ENCODE peak calls at places on chromosomes 13 and 19, in seven cellular contexts. One of them, this sample, is unnamed.

GRCh38 chr19:8663920-8664670 is 33.7 kb downstream of the NFILZ start:
- DNase-seq in activated T-helper 1 cell treated with Interleukin-2 at 50 U/mL for 16 hours: peak
- DNase-seq in central memory CD8-positive, alpha-beta T cell: no peak
- DNase-seq in hepatocyte: no peak
- DNase-seq in memory B cell: no peak
- DNase-seq in progenitor cell of endocrine pancreas: no peak
- DNase-seq in IMR-90: no peak
- DNase-seq in this sample: no peak

GRCh38 chr19:55178781-55179569 is 1.1 kb downstream of the SYT5 start:
- DNase-seq in central memory CD8-positive, alpha-beta T cell: peak
- DNase-seq in IMR-90: peak
- DNase-seq in hepatocyte: peak
- DNase-seq in memory B cell: peak
- DNase-seq in progenitor cell of endocrine pancreas: peak
- DNase-seq in activated T-helper 1 cell treated with Interleukin-2 at 50 U/mL for 16 hours: peak
- DNase-seq in this sample: peak

GRCh38 chr13:34942732-34943674 is 933 bp downstream of the NBEA start:
- DNase-seq in IMR-90: no peak
- DNase-seq in hepatocyte: peak
- DNase-seq in central memory CD8-positive, alpha-beta T cell: no peak
- DNase-seq in memory B cell: no peak
- DNase-seq in progenitor cell of endocrine pancreas: peak
- DNase-seq in activated T-helper 1 cell treated with Interleukin-2 at 50 U/mL for 16 hours: no peak
- DNase-seq in this sample: no peak

GRCh38 chr19:10274589-10274988 is 3.7 kb downstream of the ICAM1 start:
- DNase-seq in hepatocyte: no peak
- DNase-seq in memory B cell: no peak
- DNase-seq in progenitor cell of endocrine pancreas: no peak
- DNase-seq in central memory CD8-positive, alpha-beta T cell: no peak
- DNase-seq in activated T-helper 1 cell treated with Interleukin-2 at 50 U/mL for 16 hours: no peak
- DNase-seq in IMR-90: no peak
- DNase-seq in this sample: no peak

GRCh38 chr19:56162258-56162657 is 13.6 kb upstream of the GALP start:
- DNase-seq in central memory CD8-positive, alpha-beta T cell: no peak
- DNase-seq in IMR-90: peak
- DNase-seq in progenitor cell of endocrine pancreas: no peak
- DNase-seq in hepatocyte: peak
- DNase-seq in memory B cell: no peak
- DNase-seq in activated T-helper 1 cell treated with Interleukin-2 at 50 U/mL for 16 hours: no peak
- DNase-seq in this sample: no peak

GRCh38 chr19:31337007-31337914 is 12.0 kb downstream of the TSHZ3 start:
- DNase-seq in activated T-helper 1 cell treated with Interleukin-2 at 50 U/mL for 16 hours: no peak
- DNase-seq in hepatocyte: no peak
- DNase-seq in IMR-90: no peak
- DNase-seq in memory B cell: no peak
- DNase-seq in central memory CD8-positive, alpha-beta T cell: no peak
- DNase-seq in progenitor cell of endocrine pancreas: no peak
- DNase-seq in this sample: no peak

GRCh38 chr13:113636266-113636963 is 21.6 kb downstream of the ATP4B start:
- DNase-seq in progenitor cell of endocrine pancreas: no peak
- DNase-seq in hepatocyte: no peak
- DNase-seq in central memory CD8-positive, alpha-beta T cell: no peak
- DNase-seq in activated T-helper 1 cell treated with Interleukin-2 at 50 U/mL for 16 hours: no peak
- DNase-seq in IMR-90: no peak
- DNase-seq in memory B cell: no peak
- DNase-seq in this sample: no peak

GRCh38 chr19:55152017-55152416 is 3.0 kb upstream of the TNNT1 start:
- DNase-seq in activated T-helper 1 cell treated with Interleukin-2 at 50 U/mL for 16 hours: no peak
- DNase-seq in progenitor cell of endocrine pancreas: no peak
- DNase-seq in hepatocyte: no peak
- DNase-seq in IMR-90: no peak
- DNase-seq in central memory CD8-positive, alpha-beta T cell: no peak
- DNase-seq in memory B cell: no peak
- DNase-seq in this sample: no peak

GRCh38 chr13:43884221-43884620 is 4.5 kb downstream of the LACC1 start:
- DNase-seq in memory B cell: no peak
- DNase-seq in progenitor cell of endocrine pancreas: no peak
- DNase-seq in hepatocyte: no peak
- DNase-seq in central memory CD8-positive, alpha-beta T cell: no peak
- DNase-seq in activated T-helper 1 cell treated with Interleukin-2 at 50 U/mL for 16 hours: no peak
- DNase-seq in IMR-90: no peak
- DNase-seq in this sample: no peak

GRCh38 chr19:42297034-42297433 is 4.9 kb upstream of the PRR19 start:
- DNase-seq in IMR-90: no peak
- DNase-seq in memory B cell: no peak
- DNase-seq in activated T-helper 1 cell treated with Interleukin-2 at 50 U/mL for 16 hours: no peak
- DNase-seq in hepatocyte: no peak
- DNase-seq in progenitor cell of endocrine pancreas: no peak
- DNase-seq in central memory CD8-positive, alpha-beta T cell: no peak
- DNase-seq in this sample: no peak

GRCh38 chr19:18763674-18764590 is 27.2 kb downstream of the COMP start:
- DNase-seq in IMR-90: peak
- DNase-seq in activated T-helper 1 cell treated with Interleukin-2 at 50 U/mL for 16 hours: no peak
- DNase-seq in hepatocyte: no peak
- DNase-seq in central memory CD8-positive, alpha-beta T cell: no peak
- DNase-seq in progenitor cell of endocrine pancreas: no peak
- DNase-seq in memory B cell: no peak
- DNase-seq in this sample: no peak

GRCh38 chr13:80716610-80717081 is 375.7 kb upstream of the SPRY2 start:
- DNase-seq in central memory CD8-positive, alpha-beta T cell: no peak
- DNase-seq in hepatocyte: peak
- DNase-seq in activated T-helper 1 cell treated with Interleukin-2 at 50 U/mL for 16 hours: no peak
- DNase-seq in IMR-90: no peak
- DNase-seq in memory B cell: no peak
- DNase-seq in progenitor cell of endocrine pancreas: no peak
- DNase-seq in this sample: no peak

GRCh38 chr19:3270908-3271307 is 46.4 kb downstream of the CELF5 start:
- DNase-seq in progenitor cell of endocrine pancreas: no peak
- DNase-seq in central memory CD8-positive, alpha-beta T cell: no peak
- DNase-seq in activated T-helper 1 cell treated with Interleukin-2 at 50 U/mL for 16 hours: peak
- DNase-seq in IMR-90: peak
- DNase-seq in hepatocyte: peak
- DNase-seq in memory B cell: no peak
- DNase-seq in this sample: peak

GRCh38 chr13:76454991-76455390 is 431.2 kb downstream of the KCTD12 start:
- DNase-seq in hepatocyte: peak
- DNase-seq in memory B cell: no peak
- DNase-seq in progenitor cell of endocrine pancreas: no peak
- DNase-seq in IMR-90: peak
- DNase-seq in central memory CD8-positive, alpha-beta T cell: no peak
- DNase-seq in activated T-helper 1 cell treated with Interleukin-2 at 50 U/mL for 16 hours: no peak
- DNase-seq in this sample: no peak

GRCh38 chr19:6204212-6204611 is 68.7 kb downstream of the ACSBG2 start:
- DNase-seq in hepatocyte: no peak
- DNase-seq in IMR-90: no peak
- DNase-seq in memory B cell: no peak
- DNase-seq in progenitor cell of endocrine pancreas: no peak
- DNase-seq in activated T-helper 1 cell treated with Interleukin-2 at 50 U/mL for 16 hours: no peak
- DNase-seq in central memory CD8-positive, alpha-beta T cell: no peak
- DNase-seq in this sample: peak

GRCh38 chr13:41942462-41943094 is 18.3 kb downstream of the VWA8 start:
- DNase-seq in central memory CD8-positive, alpha-beta T cell: no peak
- DNase-seq in progenitor cell of endocrine pancreas: no peak
- DNase-seq in activated T-helper 1 cell treated with Interleukin-2 at 50 U/mL for 16 hours: no peak
- DNase-seq in hepatocyte: peak
- DNase-seq in IMR-90: peak
- DNase-seq in memory B cell: no peak
- DNase-seq in this sample: no peak

GRCh38 chr19:41264581-41265375 is 606 bp downstream of the HNRNPUL1 start:
- DNase-seq in central memory CD8-positive, alpha-beta T cell: no peak
- DNase-seq in activated T-helper 1 cell treated with Interleukin-2 at 50 U/mL for 16 hours: peak
- DNase-seq in progenitor cell of endocrine pancreas: peak
- DNase-seq in IMR-90: peak
- DNase-seq in memory B cell: no peak
- DNase-seq in hepatocyte: peak
- DNase-seq in this sample: peak

GRCh38 chr19:19040417-19040816 is 7.0 kb downstream of the ARMC6 start:
- DNase-seq in IMR-90: peak
- DNase-seq in memory B cell: no peak
- DNase-seq in hepatocyte: peak
- DNase-seq in central memory CD8-positive, alpha-beta T cell: no peak
- DNase-seq in activated T-helper 1 cell treated with Interleukin-2 at 50 U/mL for 16 hours: no peak
- DNase-seq in progenitor cell of endocrine pancreas: no peak
- DNase-seq in this sample: peak

GRCh38 chr19:18675779-18676178 is 7.7 kb upstream of the CRTC1 start:
- DNase-seq in activated T-helper 1 cell treated with Interleukin-2 at 50 U/mL for 16 hours: no peak
- DNase-seq in IMR-90: no peak
- DNase-seq in memory B cell: no peak
- DNase-seq in progenitor cell of endocrine pancreas: no peak
- DNase-seq in hepatocyte: no peak
- DNase-seq in central memory CD8-positive, alpha-beta T cell: no peak
- DNase-seq in this sample: no peak

GRCh38 chr19:15781659-15782058 is 5.8 kb upstream of the OR10H5 start:
- DNase-seq in memory B cell: no peak
- DNase-seq in IMR-90: no peak
- DNase-seq in hepatocyte: no peak
- DNase-seq in progenitor cell of endocrine pancreas: no peak
- DNase-seq in central memory CD8-positive, alpha-beta T cell: no peak
- DNase-seq in activated T-helper 1 cell treated with Interleukin-2 at 50 U/mL for 16 hours: no peak
- DNase-seq in this sample: no peak

GRCh38 chr13:47133024-47133445 is 236.2 kb upstream of the HTR2A start:
- DNase-seq in hepatocyte: no peak
- DNase-seq in IMR-90: no peak
- DNase-seq in activated T-helper 1 cell treated with Interleukin-2 at 50 U/mL for 16 hours: no peak
- DNase-seq in progenitor cell of endocrine pancreas: no peak
- DNase-seq in memory B cell: no peak
- DNase-seq in central memory CD8-positive, alpha-beta T cell: no peak
- DNase-seq in this sample: no peak

GRCh38 chr13:93700115-93700514 is 473.5 kb downstream of the GPC6 start:
- DNase-seq in hepatocyte: no peak
- DNase-seq in progenitor cell of endocrine pancreas: no peak
- DNase-seq in central memory CD8-positive, alpha-beta T cell: no peak
- DNase-seq in memory B cell: no peak
- DNase-seq in IMR-90: peak
- DNase-seq in activated T-helper 1 cell treated with Interleukin-2 at 50 U/mL for 16 hours: no peak
- DNase-seq in this sample: no peak

GRCh38 chr13:52405767-52406494 is at the start of gene THSD1:
- DNase-seq in IMR-90: peak
- DNase-seq in central memory CD8-positive, alpha-beta T cell: no peak
- DNase-seq in memory B cell: no peak
- DNase-seq in progenitor cell of endocrine pancreas: peak
- DNase-seq in activated T-helper 1 cell treated with Interleukin-2 at 50 U/mL for 16 hours: no peak
- DNase-seq in hepatocyte: peak
- DNase-seq in this sample: no peak

GRCh38 chr13:53191091-53191490 is 162.5 kb downstream of the OLFM4 start:
- DNase-seq in hepatocyte: peak
- DNase-seq in central memory CD8-positive, alpha-beta T cell: no peak
- DNase-seq in IMR-90: peak
- DNase-seq in memory B cell: no peak
- DNase-seq in progenitor cell of endocrine pancreas: no peak
- DNase-seq in activated T-helper 1 cell treated with Interleukin-2 at 50 U/mL for 16 hours: no peak
- DNase-seq in this sample: no peak

GRCh38 chr13:65929436-65929835 is 1300.7 kb downstream of the PCDH9 start:
- DNase-seq in activated T-helper 1 cell treated with Interleukin-2 at 50 U/mL for 16 hours: no peak
- DNase-seq in hepatocyte: no peak
- DNase-seq in memory B cell: no peak
- DNase-seq in IMR-90: peak
- DNase-seq in progenitor cell of endocrine pancreas: no peak
- DNase-seq in central memory CD8-positive, alpha-beta T cell: no peak
- DNase-seq in this sample: no peak

GRCh38 chr19:52343548-52343947 is 7.5 kb downstream of the ZNF610 start:
- DNase-seq in progenitor cell of endocrine pancreas: peak
- DNase-seq in memory B cell: peak
- DNase-seq in activated T-helper 1 cell treated with Interleukin-2 at 50 U/mL for 16 hours: peak
- DNase-seq in hepatocyte: peak
- DNase-seq in IMR-90: peak
- DNase-seq in central memory CD8-positive, alpha-beta T cell: peak
- DNase-seq in this sample: peak

GRCh38 chr13:57264965-57265364 is 98.0 kb downstream of the PRR20E start:
- DNase-seq in memory B cell: no peak
- DNase-seq in hepatocyte: no peak
- DNase-seq in IMR-90: no peak
- DNase-seq in activated T-helper 1 cell treated with Interleukin-2 at 50 U/mL for 16 hours: no peak
- DNase-seq in central memory CD8-positive, alpha-beta T cell: no peak
- DNase-seq in progenitor cell of endocrine pancreas: no peak
- DNase-seq in this sample: no peak